ENCODE peak calls at places on chromosomes 11 and 22, in six cellular contexts. Y is kidney epithelial cell, Z is foreskin fibroblast, R is GM06990, I is AG10803, F is brain microvascular endothelial cell. K is an unnamed sample.

GRCh38 chr11:121141051-121141450 is 40.0 kb downstream of the TECTA start:
- DNase-seq in Y (no peak), R (no peak), Z (peak), F (no peak), I (no peak), K (no peak)

GRCh38 chr11:125289419-125290088 is 125.0 kb downstream of the PKNOX2 start:
- DNase-seq in Z (no peak), R (no peak), Y (no peak), F (no peak), I (no peak), K (no peak)

GRCh38 chr22:24521791-24522245 is 26.7 kb downstream of the UPB1 start:
- DNase-seq in I (peak), R (no peak), Y (peak), Z (peak), F (peak), K (peak)

GRCh38 chr11:86119062-86119461 is 50.2 kb upstream of the PICALM start:
- DNase-seq in F (no peak), R (no peak), Z (no peak), Y (no peak), I (peak), K (no peak)

GRCh38 chr11:70064011-70064725 is 13.9 kb upstream of the ANO1 start:
- DNase-seq in I (no peak), F (no peak), Y (no peak), Z (no peak), R (no peak), K (no peak)

GRCh38 chr22:27727673-27728451 is 73.7 kb downstream of the MN1 start:
- DNase-seq in Z (no peak), I (no peak), F (no peak), Y (no peak), R (no peak), K (no peak)

GRCh38 chr11:1394936-1395772 is 5.4 kb downstream of the BRSK2 start:
- DNase-seq in Y (no peak), I (no peak), Z (no peak), F (no peak), R (no peak), K (no peak)

GRCh38 chr22:20437253-20438065 is at the start of gene SCARF2:
- DNase-seq in Z (peak), F (no peak), Y (no peak), I (peak), R (no peak), K (peak)

GRCh38 chr11:59556115-59556882 is 45.0 kb downstream of the OR4D9 start:
- DNase-seq in R (peak), Y (no peak), F (peak), I (peak), Z (peak), K (peak)

GRCh38 chr11:87926250-87926970 is 248.8 kb downstream of the RAB38 start:
- DNase-seq in I (peak), Y (peak), R (no peak), F (peak), Z (peak), K (peak)

GRCh38 chr22:27801616-27802388 is at the start of gene MN1:
- DNase-seq in F (no peak), I (no peak), Z (peak), Y (no peak), R (no peak), K (peak)

GRCh38 chr11:100810146-100810545 is 123.1 kb downstream of the ARHGAP42 start:
- DNase-seq in Y (no peak), I (peak), Z (peak), R (no peak), F (no peak), K (peak)

GRCh38 chr22:39349967-39350802 is at the start of gene SYNGR1:
- DNase-seq in Y (no peak), F (no peak), R (no peak), Z (peak), I (no peak), K (no peak)

GRCh38 chr22:47092896-47093311 is 330.5 kb downstream of the TBC1D22A start:
- DNase-seq in Y (no peak), Z (peak), I (peak), R (no peak), F (peak), K (peak)

GRCh38 chr11:58059011-58059358 is 28.2 kb downstream of the OR6Q1 start:
- DNase-seq in Z (peak), R (no peak), Y (no peak), F (peak), I (peak), K (peak)

GRCh38 chr22:19717181-19717580 is 2.9 kb downstream of the SEPTIN5 start:
- DNase-seq in F (no peak), I (no peak), R (no peak), Z (no peak), Y (no peak), K (no peak)

GRCh38 chr11:68867067-68867466 is 25.4 kb upstream of the CPT1A start:
- DNase-seq in Z (no peak), R (no peak), F (no peak), Y (no peak), I (no peak), K (no peak)

GRCh38 chr22:44201556-44202129 is 20.9 kb downstream of the PARVG start:
- DNase-seq in R (no peak), Z (no peak), Y (no peak), F (no peak), I (no peak), K (no peak)

GRCh38 chr22:48698618-48699017 is 1129.1 kb downstream of the BRD1 start:
- DNase-seq in Z (no peak), Y (no peak), R (no peak), F (no peak), I (no peak), K (no peak)

GRCh38 chr22:50091092-50091491 is 1.3 kb downstream of the MOV10L1 start:
- DNase-seq in Y (no peak), I (no peak), Z (no peak), F (no peak), R (no peak), K (no peak)

GRCh38 chr11:76667271-76667818 is 3.2 kb downstream of the LRRC32 start:
- DNase-seq in Z (no peak), I (no peak), Y (no peak), R (no peak), F (no peak), K (no peak)

GRCh38 chr11:68505596-68505995 is 45.0 kb downstream of the PPP6R3 start:
- DNase-seq in Z (peak), F (peak), Y (no peak), R (no peak), I (peak), K (peak)

GRCh38 chr11:101334581-101334980 is 205.0 kb upstream of the PGR start:
- DNase-seq in Z (no peak), F (no peak), I (no peak), Y (no peak), R (no peak), K (no peak)

GRCh38 chr11:61072316-61073109 is 29.8 kb upstream of the CD5 start:
- DNase-seq in I (no peak), Y (no peak), F (no peak), R (no peak), Z (no peak), K (no peak)

GRCh38 chr11:71304491-71304890 is 52.1 kb upstream of the SHANK2 start:
- DNase-seq in Z (no peak), Y (no peak), I (no peak), F (no peak), R (no peak), K (no peak)

GRCh38 chr11:28743101-28743550 is 634.9 kb downstream of the METTL15 start:
- DNase-seq in F (no peak), I (no peak), Z (peak), Y (no peak), R (no peak), K (peak)

GRCh38 chr22:39593061-39593930 is 22.7 kb downstream of the CACNA1I start:
- DNase-seq in R (no peak), Y (no peak), Z (peak), I (peak), F (no peak), K (no peak)

GRCh38 chr11:35852056-35852455 is 91.8 kb upstream of the LDLRAD3 start:
- DNase-seq in Z (no peak), R (no peak), Y (no peak), F (no peak), I (no peak), K (no peak)

GRCh38 chr11:69088676-69089146 is 40.0 kb downstream of the TPCN2 start:
- DNase-seq in Y (no peak), I (peak), R (peak), F (peak), Z (peak), K (peak)

GRCh38 chr11:2860636-2861035 is 24.9 kb downstream of the CDKN1C start:
- DNase-seq in Y (no peak), R (no peak), F (peak), Z (peak), I (no peak), K (peak)

GRCh38 chr11:27997344-27997743 is 110.6 kb downstream of the KIF18A start:
- DNase-seq in I (no peak), Y (no peak), Z (peak), R (no peak), F (no peak), K (no peak)

GRCh38 chr11:130915556-130916237 is 582 bp downstream of the SNX19 start:
- DNase-seq in R (peak), Y (no peak), Z (no peak), F (no peak), I (no peak), K (no peak)

GRCh38 chr11:103633037-103633788 is 403.2 kb upstream of the DDI1 start:
- DNase-seq in Y (peak), R (no peak), F (no peak), Z (peak), I (peak), K (peak)

GRCh38 chr11:67269401-67270255 is 3.4 kb downstream of the GRK2 start:
- DNase-seq in R (no peak), Z (peak), F (no peak), I (no peak), Y (no peak), K (no peak)

GRCh38 chr11:130209944-130210854 is 50.6 kb downstream of the ST14 start:
- DNase-seq in R (no peak), I (no peak), F (no peak), Z (no peak), Y (no peak), K (no peak)

GRCh38 chr11:96114178-96115070 is 190.5 kb upstream of the MTMR2 start:
- DNase-seq in F (no peak), I (no peak), R (no peak), Z (no peak), Y (no peak), K (no peak)

GRCh38 chr11:117037279-117037951 is 60.8 kb downstream of the SIK3 start:
- DNase-seq in Y (no peak), F (no peak), R (no peak), Z (peak), I (no peak), K (no peak)

GRCh38 chr11:5232150-5232549 is 2.1 kb downstream of the HBD start:
- DNase-seq in Z (no peak), F (no peak), R (no peak), Y (no peak), I (no peak), K (no peak)

GRCh38 chr11:5237384-5237783 is 3.1 kb upstream of the HBD start:
- DNase-seq in R (no peak), F (no peak), Z (no peak), Y (no peak), I (no peak), K (no peak)

GRCh38 chr11:5235364-5236095 is 1.2 kb upstream of the HBD start:
- DNase-seq in Z (no peak), R (no peak), I (no peak), Y (no peak), F (no peak), K (no peak)

GRCh38 chr11:5233268-5233667 is 1.0 kb downstream of the HBD start:
- DNase-seq in F (no peak), I (no peak), R (no peak), Y (no peak), Z (no peak), K (no peak)

GRCh38 chr11:5234390-5234834 is at the start of gene HBD:
- DNase-seq in Y (no peak), Z (no peak), I (peak), F (peak), R (no peak), K (peak)
- H3K4me3 ChIP-seq in Y (no peak), Z (no peak), I (no peak), F (no peak), R (no peak), K (no peak)

DNA sequence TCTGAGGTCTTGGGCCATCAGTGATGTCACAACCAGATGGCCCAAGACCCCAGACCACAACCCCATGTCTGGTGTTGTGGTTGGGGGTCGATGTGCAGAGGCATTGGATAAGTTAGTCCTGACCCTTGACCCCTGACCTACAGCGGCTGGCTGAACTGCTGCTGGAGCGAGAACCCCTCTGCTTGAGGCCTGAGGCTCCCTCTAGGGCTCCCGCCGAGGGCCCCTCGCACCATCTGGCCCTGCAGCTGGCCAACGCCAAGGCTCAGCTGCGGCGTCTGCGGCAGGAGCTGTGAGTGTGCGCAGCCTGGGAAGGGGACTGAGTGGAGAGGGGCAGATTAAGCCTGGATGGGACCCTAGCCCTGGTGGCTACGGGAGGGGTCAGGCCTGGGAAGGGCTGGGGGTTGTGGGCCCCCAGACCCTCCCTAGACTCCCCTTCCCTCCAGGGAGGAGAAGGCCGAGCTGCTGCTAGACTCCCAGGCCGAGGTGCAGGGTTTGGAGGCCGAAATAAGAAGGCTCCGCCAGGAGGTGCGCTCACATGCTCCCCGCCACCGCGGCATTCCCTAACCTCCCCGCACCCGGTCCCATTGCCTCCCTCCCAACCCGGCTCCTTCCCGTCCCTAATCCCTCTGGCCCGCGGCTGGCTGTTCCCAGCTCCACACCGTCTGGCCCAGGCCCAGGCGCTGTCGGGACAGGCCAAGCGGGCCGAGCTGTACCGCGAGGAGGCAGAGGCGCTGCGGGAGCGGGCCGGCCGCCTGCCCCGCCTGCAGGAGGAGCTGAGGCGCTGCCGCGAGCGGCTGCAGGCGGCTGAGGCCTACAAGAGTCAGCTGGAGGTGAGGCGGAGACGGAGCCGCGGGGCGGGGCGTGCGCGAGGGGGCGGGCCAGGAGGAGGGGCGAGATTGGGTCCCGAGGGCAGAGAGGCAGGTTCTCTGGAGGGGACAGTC is 2.1 kb downstream of the CCDC88B start:
- DNase-seq in R (peak), I (peak), F (peak), Z (peak), Y (peak), K (peak)
- TF ChIP-seq CTCF in R (peak), I (peak), F (no peak), Z (peak), Y (peak), K (peak)

GRCh38 chr22:17861909-17862308 is 87.6 kb upstream of the BID start:
- DNase-seq in F (no peak), Y (no peak), R (no peak), I (no peak), Z (no peak), K (no peak)

GRCh38 chr22:17860220-17860965 is 86.1 kb upstream of the BID start:
- DNase-seq in I (no peak), Y (no peak), Z (no peak), F (no peak), R (no peak), K (no peak)

GRCh38 chr22:17855891-17856290 is 81.6 kb upstream of the BID start:
- DNase-seq in Z (no peak), I (no peak), Y (no peak), F (no peak), R (no peak), K (no peak)

GRCh38 chr22:17862646-17863181 is 88.4 kb upstream of the BID start:
- DNase-seq in I (no peak), R (no peak), Z (no peak), Y (no peak), F (no peak), K (peak)

GRCh38 chr22:17858033-17858432 is 83.8 kb upstream of the BID start:
- DNase-seq in I (no peak), F (no peak), Z (no peak), R (no peak), Y (no peak), K (no peak)
- H3K4me3 ChIP-seq in I (no peak), F (no peak), Z (no peak), R (no peak), Y (no peak), K (no peak)

GRCh38 chr22:45833613-45834012 is 143.3 kb downstream of the WNT7B start:
- DNase-seq in F (no peak), Z (no peak), R (no peak), I (no peak), Y (no peak), K (no peak)
- TF ChIP-seq CTCF in F (no peak), Z (no peak), R (no peak), I (no peak), Y (no peak), K (no peak)

GRCh38 chr11:10735532-10736465 is 15.2 kb upstream of the CTR9 start:
- DNase-seq in R (peak), I (peak), Y (peak), F (peak), Z (peak), K (peak)
- H3K4me3 ChIP-seq in R (no peak), I (peak), Y (peak), F (peak), Z (peak), K (peak)

GRCh38 chr11:19110290-19110689 is 6.7 kb upstream of the ZDHHC13 start:
- DNase-seq in F (no peak), Y (no peak), I (no peak), R (no peak), Z (no peak), K (no peak)
- TF ChIP-seq CTCF in F (no peak), Y (no peak), I (no peak), R (no peak), Z (no peak), K (no peak)

GRCh38 chr11:13964771-13965074 is 2.2 kb downstream of the SPON1 start:
- DNase-seq in R (no peak), F (no peak), Y (no peak), I (no peak), Z (no peak), K (no peak)
- H3K4me3 ChIP-seq in R (no peak), F (no peak), Y (peak), I (no peak), Z (no peak), K (no peak)